ENCODE peak calls at places on chromosomes 13 and 19, in eight cellular contexts. C is G401; M is activated naive CD4-positive, alpha-beta T cell treated with anti-CD3 and anti-CD28 coated beads, Interleukin-2, amount 50 U/mL, for 72 hours; R is glutamatergic neuron; A is left colon; D is amniotic stem cell; X is stimulated activated CD8-positive, alpha-beta memory T cell treated with anti-CD3 and anti-CD28 coated beads, Interleukin-15, amount 100 ng/mL, for 4 hours; E is ACHN. N is an unnamed sample.

GRCh38 chr13:95027638-95028037 is 273.6 kb downstream of the ABCC4 start:
- DNase-seq in R (no peak), D (no peak), A (no peak), C (no peak), E (no peak), M (no peak), X (no peak), N (no peak)

GRCh38 chr13:84994582-84994981 is 804.6 kb downstream of the SLITRK6 start:
- DNase-seq in E (no peak), R (no peak), D (no peak), A (no peak), C (peak; percentile 6), M (no peak), X (no peak), N (no peak)

GRCh38 chr19:17528610-17529009 is 17.2 kb downstream of the PGLS start:
- DNase-seq in R (no peak), D (no peak), X (no peak), C (no peak), M (no peak), E (no peak), A (no peak), N (no peak)

GRCh38 chr13:98315902-98316301 is 138.8 kb upstream of the RNF113B start:
- DNase-seq in R (no peak), D (no peak), X (no peak), C (no peak), E (no peak), M (no peak), A (no peak), N (no peak)

GRCh38 chr19:18725755-18726416 is 42.4 kb downstream of the CRTC1 start:
- DNase-seq in X (no peak), A (no peak), R (peak; percentile 71), E (no peak), M (no peak), C (no peak), D (no peak), N (no peak)

GRCh38 chr19:41249707-41250423 is 14.3 kb upstream of the HNRNPUL1 start:
- DNase-seq in D (no peak), C (no peak), X (no peak), R (no peak), M (no peak), A (no peak), E (no peak), N (no peak)

GRCh38 chr13:20332361-20333096 is 100.4 kb upstream of the GJB6 start:
- DNase-seq in R (no peak), C (no peak), M (no peak), A (no peak), X (no peak), E (no peak), D (no peak), N (no peak)

GRCh38 chr19:1503089-1503924 is 9.5 kb downstream of the ADAMTSL5 start:
- DNase-seq in M (peak; percentile 71), C (peak; percentile 32), R (peak; percentile 78), A (no peak), D (no peak), X (peak; percentile 21), E (peak; percentile 43), N (no peak)

GRCh38 chr13:31896427-31896826 is 135.1 kb upstream of the FRY start:
- DNase-seq in M (no peak), R (peak; percentile 24), A (no peak), X (no peak), C (no peak), D (peak; percentile 30), E (no peak), N (no peak)

GRCh38 chr13:23790591-23791170 is 98.5 kb downstream of the MIPEP start:
- DNase-seq in E (no peak), M (no peak), C (peak; percentile 70), D (no peak), A (no peak), X (no peak), R (no peak), N (no peak)

GRCh38 chr13:40379794-40380608 is 286.4 kb downstream of the FOXO1 start:
- DNase-seq in C (no peak), R (no peak), D (no peak), X (no peak), A (no peak), E (no peak), M (no peak), N (no peak)

GRCh38 chr19:12965017-12965811 is 4.2 kb upstream of the DAND5 start:
- DNase-seq in A (peak; percentile 71), M (peak; percentile 86), C (peak; percentile 75), X (peak; percentile 59), E (peak; percentile 70), D (peak; percentile 12), R (peak; percentile 91), N (peak; percentile 39)

GRCh38 chr13:113547248-113547971 is 37.1 kb upstream of the TFDP1 start:
- DNase-seq in R (no peak), A (peak; percentile 15), D (no peak), C (peak; percentile 88), E (no peak), M (no peak), X (no peak), N (no peak)

GRCh38 chr19:42423462-42424344 is 3.5 kb downstream of the LIPE start:
- DNase-seq in X (peak; percentile 90), E (peak; percentile 89), D (peak; percentile 61), A (peak; percentile 91), C (peak; percentile 96), R (peak; percentile 90), M (peak; percentile 89), N (no peak)

GRCh38 chr13:111005808-111006494 is 91.1 kb upstream of the ANKRD10 start:
- DNase-seq in R (no peak), E (no peak), A (no peak), D (no peak), C (no peak), X (no peak), M (no peak), N (no peak)

GRCh38 chr13:37270206-37271001 is 164.9 kb upstream of the CSNK1A1L start:
- DNase-seq in D (no peak), X (no peak), C (no peak), A (no peak), E (no peak), M (no peak), R (no peak), N (no peak)

GRCh38 chr19:6479836-6480398 is 1.7 kb downstream of the DENND1C start:
- DNase-seq in X (no peak), R (no peak), D (no peak), C (no peak), E (no peak), A (no peak), M (no peak), N (no peak)

GRCh38 chr13:77040076-77040475 is 13.1 kb upstream of the FBXL3 start:
- DNase-seq in A (no peak), X (no peak), M (no peak), C (no peak), R (no peak), D (no peak), E (no peak), N (no peak)

GRCh38 chr13:95356916-95357315 is 55.7 kb upstream of the ABCC4 start:
- DNase-seq in M (no peak), E (no peak), A (no peak), D (no peak), C (no peak), X (no peak), R (no peak), N (no peak)

GRCh38 chr19:55777528-55777927 is 8.6 kb downstream of the RFPL4AL1 start:
- DNase-seq in A (no peak), E (no peak), D (no peak), C (no peak), R (no peak), M (no peak), X (no peak), N (no peak)

GRCh38 chr13:110237895-110238294 is 69.1 kb downstream of the COL4A1 start:
- DNase-seq in X (no peak), A (no peak), C (no peak), M (no peak), R (no peak), E (no peak), D (no peak), N (no peak)

GRCh38 chr19:28485300-28485699 is 727.7 kb downstream of the UQCRFS1 start:
- DNase-seq in E (no peak), D (no peak), M (no peak), X (no peak), R (no peak), C (no peak), A (peak; percentile 89), N (no peak)

GRCh38 chr19:42121666-42122069 is 10.6 kb downstream of the POU2F2 start:
- DNase-seq in A (peak; percentile 52), D (peak; percentile 60), E (peak; percentile 64), R (no peak), C (no peak), M (peak; percentile 90), X (peak; percentile 82), N (peak; percentile 52)

GRCh38 chr13:43089912-43090498 is 66.6 kb downstream of the DNAJC15 start:
- DNase-seq in X (no peak), M (no peak), A (no peak), E (no peak), R (no peak), C (no peak), D (no peak), N (no peak)

GRCh38 chr19:43564800-43565199 is 10.5 kb downstream of the XRCC1 start:
- DNase-seq in M (no peak), X (no peak), E (no peak), R (no peak), A (no peak), C (peak; percentile 83), D (no peak), N (no peak)

GRCh38 chr13:27349458-27349857 is 75.0 kb upstream of the GTF3A start:
- DNase-seq in X (no peak), M (no peak), D (no peak), A (no peak), E (no peak), R (no peak), C (no peak), N (no peak)

GRCh38 chr13:21001471-21001870 is 59.9 kb downstream of the LATS2 start:
- DNase-seq in C (no peak), X (no peak), D (no peak), R (no peak), E (no peak), M (no peak), A (no peak), N (no peak)

GRCh38 chr19:11673608-11674041 is 65.1 kb downstream of the ZNF823 start:
- DNase-seq in E (no peak), D (peak; percentile 23), X (no peak), A (peak; percentile 65), C (peak; percentile 82), M (no peak), R (peak; percentile 91), N (no peak)

GRCh38 chr19:51726049-51726448 is 2.3 kb upstream of the HAS1 start:
- DNase-seq in A (peak; percentile 40), E (no peak), R (no peak), X (no peak), D (peak; percentile 9), M (no peak), C (no peak), N (no peak)

GRCh38 chr19:342801-343421 is 1.7 kb downstream of the MIER2 start:
- DNase-seq in M (peak; percentile 54), C (peak; percentile 14), A (peak; percentile 50), E (no peak), R (no peak), X (no peak), D (peak; percentile 42), N (peak; percentile 15)

GRCh38 chr13:19805765-19806164 is 23.0 kb upstream of the PSPC1 start:
- DNase-seq in D (no peak), R (no peak), M (no peak), X (no peak), A (no peak), C (no peak), E (no peak), N (no peak)

GRCh38 chr19:46542428-46543230 is 47.0 kb upstream of the PNMA8B start:
- DNase-seq in R (peak; percentile 92), X (peak; percentile 66), E (peak; percentile 81), D (peak; percentile 77), C (peak; percentile 93), A (peak; percentile 82), M (peak; percentile 74), N (no peak)

GRCh38 chr19:32363175-32363574 is 17.8 kb downstream of the ZNF507 start:
- DNase-seq in X (no peak), R (no peak), C (no peak), M (no peak), A (no peak), D (no peak), E (no peak), N (no peak)

GRCh38 chr19:40607311-40607871 is 6.2 kb downstream of the LTBP4 start:
- DNase-seq in M (no peak), E (no peak), C (no peak), R (no peak), X (no peak), A (peak; percentile 84), D (no peak), N (no peak)